ENCODE peak calls at places on chromosomes 13 and 19, in seven cellular contexts. Y is aorta; Z is stimulated activated CD4-positive, alpha-beta T cell treated with anti-CD3 and anti-CD28 coated beads, Interleukin-12 subunit alpha, Interleukin-12 subunit beta, amount 100 ng/mL, for 4 hours; M is NCI-H748 treated with DMSO at 0.1 percent for 48 hours; U is cardiac fibroblast; P is activated B cell treated with CpG ODN at 0.5 μM for 24 hours; G is GOT3. I is an unnamed sample.

GRCh38 chr19:48867119-48867921 is 1.1 kb downstream of the PLEKHA4 start:
- DNase-seq in Y (no peak), Z (no peak), M (no peak), U (peak), P (no peak), G (no peak), I (no peak)

GRCh38 chr19:57830071-57830602 is at the start of gene ZNF587B:
- DNase-seq in Y (peak), Z (peak), M (no peak), U (peak), P (no peak), G (no peak), I (peak)

GRCh38 chr19:48469056-48469881 is at the start of gene CYTH2:
- DNase-seq in Y (peak), Z (peak), M (peak), U (peak), P (peak), G (peak), I (peak)

GRCh38 chr13:20116213-20116612 is 44.6 kb downstream of the GJA3 start:
- DNase-seq in Y (no peak), Z (no peak), M (no peak), U (no peak), P (no peak), G (no peak), I (no peak)

GRCh38 chr19:34165295-34165738 is 7.0 kb upstream of the LSM14A start:
- DNase-seq in Y (no peak), Z (no peak), M (no peak), U (no peak), P (no peak), G (no peak), I (no peak)

GRCh38 chr13:24066405-24067292 is 93.9 kb upstream of the SPATA13 start:
- DNase-seq in Y (no peak), Z (no peak), M (no peak), U (no peak), P (no peak), G (no peak), I (no peak)

GRCh38 chr19:19321143-19321577 is 531 bp downstream of the MAU2 start:
- DNase-seq in Y (no peak), Z (no peak), M (no peak), U (no peak), P (no peak), G (no peak), I (peak)

GRCh38 chr19:17311455-17312248 is 2.3 kb downstream of the DDA1 start:
- DNase-seq in Y (no peak), Z (no peak), M (no peak), U (no peak), P (no peak), G (no peak), I (peak)

GRCh38 chr19:47417746-47418594 is 1.4 kb downstream of the MEIS3 start:
- DNase-seq in Y (no peak), Z (no peak), M (no peak), U (no peak), P (no peak), G (no peak), I (no peak)

GRCh38 chr19:50244695-50245094 is 41.3 kb downstream of the MYH14 start:
- DNase-seq in Y (no peak), Z (no peak), M (no peak), U (no peak), P (no peak), G (no peak), I (no peak)

GRCh38 chr19:10142701-10143375 is 23.1 kb upstream of the EIF3G start:
- DNase-seq in Y (no peak), Z (no peak), M (no peak), U (no peak), P (no peak), G (no peak), I (no peak)

GRCh38 chr19:907183-907853 is 5.7 kb downstream of the R3HDM4 start:
- DNase-seq in Y (no peak), Z (no peak), M (no peak), U (no peak), P (peak), G (no peak), I (no peak)

GRCh38 chr19:42563352-42564210 is 31.1 kb downstream of the CEACAM8 start:
- DNase-seq in Y (no peak), Z (no peak), M (peak), U (peak), P (no peak), G (no peak), I (peak)

GRCh38 chr13:100694722-100695644 is 20.4 kb upstream of the TMTC4 start:
- DNase-seq in Y (no peak), Z (no peak), M (no peak), U (peak), P (no peak), G (no peak), I (peak)

GRCh38 chr19:46892252-46893179 is 31.7 kb downstream of the ARHGAP35 start:
- DNase-seq in Y (no peak), Z (no peak), M (no peak), U (no peak), P (no peak), G (no peak), I (no peak)

GRCh38 chr19:29139227-29139626 is 73.7 kb downstream of the UQCRFS1 start:
- DNase-seq in Y (no peak), Z (no peak), M (no peak), U (no peak), P (no peak), G (no peak), I (no peak)

GRCh38 chr19:28468701-28469459 is 744.1 kb downstream of the UQCRFS1 start:
- DNase-seq in Y (peak), Z (no peak), M (no peak), U (peak), P (no peak), G (no peak), I (peak)

GRCh38 chr19:46994141-46994686 is 25.4 kb upstream of the NPAS1 start:
- DNase-seq in Y (peak), Z (no peak), M (no peak), U (no peak), P (no peak), G (no peak), I (no peak)

GRCh38 chr13:113897161-113897560 is 33.3 kb upstream of the GAS6 start:
- DNase-seq in Y (no peak), Z (no peak), M (no peak), U (peak), P (no peak), G (peak), I (peak)

GRCh38 chr19:38502410-38503143 is 69.1 kb downstream of the RYR1 start:
- DNase-seq in Y (no peak), Z (no peak), M (no peak), U (no peak), P (no peak), G (no peak), I (no peak)

GRCh38 chr19:47021536-47022139 is 2.0 kb downstream of the NPAS1 start:
- DNase-seq in Y (no peak), Z (no peak), M (no peak), U (no peak), P (no peak), G (no peak), I (no peak)

GRCh38 chr19:6220385-6221191 is 59.2 kb downstream of the MLLT1 start:
- DNase-seq in Y (no peak), Z (no peak), M (no peak), U (peak), P (no peak), G (no peak), I (peak)

GRCh38 chr13:97544041-97544765 is 110.2 kb downstream of the RAP2A start:
- DNase-seq in Y (no peak), Z (no peak), M (no peak), U (peak), P (no peak), G (no peak), I (peak)

GRCh38 chr13:91817250-91817649 is 418.8 kb downstream of the GPC5 start:
- DNase-seq in Y (no peak), Z (no peak), M (peak), U (peak), P (no peak), G (no peak), I (peak)

GRCh38 chr13:76791290-76791664 is 94.9 kb downstream of the KCTD12 start:
- DNase-seq in Y (no peak), Z (no peak), M (no peak), U (no peak), P (no peak), G (no peak), I (peak)

GRCh38 chr19:13410946-13411345 is 95.3 kb downstream of the CACNA1A start:
- DNase-seq in Y (no peak), Z (no peak), M (no peak), U (no peak), P (no peak), G (no peak), I (no peak)

GRCh38 chr13:41682766-41683165 is 225.4 kb downstream of the RGCC start:
- DNase-seq in Y (no peak), Z (no peak), M (no peak), U (no peak), P (no peak), G (no peak), I (no peak)

GRCh38 chr13:112012004-112012704 is 54.8 kb upstream of the SOX1 start:
- DNase-seq in Y (no peak), Z (no peak), M (no peak), U (no peak), P (no peak), G (no peak), I (no peak)

GRCh38 chr13:36674337-36675212 is 755 bp downstream of the SERTM1 start:
- DNase-seq in Y (no peak), Z (no peak), M (no peak), U (no peak), P (no peak), G (no peak), I (no peak)

I was measured in choroid plexus epithelial cell.